ENCODE peak calls at places on chromosomes 11 and 22, in five cellular contexts. One of them, this sample, is unnamed. For H3K9me3, the result is how much of the 10 kb centered on the place peaks cover.

GRCh38 chr11:111353776-111354600 is 25.1 kb downstream of the POU2AF1 start:
- DNase-seq in H1: no peak
- DNase-seq in naive thymus-derived CD4-positive, alpha-beta T cell: no peak
- DNase-seq in CD8-positive, alpha-beta memory T cell: no peak
- DNase-seq in right lobe of liver: no peak
- DNase-seq in this sample: no peak

GRCh38 chr11:76803023-76803422 is 19.9 kb downstream of the TSKU start:
- DNase-seq in CD8-positive, alpha-beta memory T cell: no peak
- DNase-seq in H1: no peak
- DNase-seq in naive thymus-derived CD4-positive, alpha-beta T cell: no peak
- DNase-seq in right lobe of liver: no peak
- DNase-seq in this sample: no peak

GRCh38 chr22:39248254-39248653 is 3.5 kb upstream of the PDGFB start:
- DNase-seq in right lobe of liver: no peak
- DNase-seq in H1: no peak
- DNase-seq in CD8-positive, alpha-beta memory T cell: no peak
- DNase-seq in naive thymus-derived CD4-positive, alpha-beta T cell: no peak
- DNase-seq in this sample: no peak

GRCh38 chr11:101401245-101401644 is 182.6 kb downstream of the TRPC6 start:
- DNase-seq in naive thymus-derived CD4-positive, alpha-beta T cell: no peak
- DNase-seq in H1: no peak
- DNase-seq in right lobe of liver: no peak
- DNase-seq in CD8-positive, alpha-beta memory T cell: no peak
- DNase-seq in this sample: no peak

GRCh38 chr22:36872866-36873498 is 12.2 kb downstream of the NCF4 start:
- DNase-seq in H1: no peak
- DNase-seq in CD8-positive, alpha-beta memory T cell: no peak
- DNase-seq in right lobe of liver: no peak
- DNase-seq in naive thymus-derived CD4-positive, alpha-beta T cell: no peak
- DNase-seq in this sample: no peak

GRCh38 chr22:24516301-24516737 is 21.2 kb downstream of the UPB1 start:
- DNase-seq in CD8-positive, alpha-beta memory T cell: no peak
- DNase-seq in right lobe of liver: no peak
- DNase-seq in H1: no peak
- DNase-seq in naive thymus-derived CD4-positive, alpha-beta T cell: no peak
- DNase-seq in this sample: no peak

GRCh38 chr22:33472462-33473344 is 414.5 kb upstream of the SYN3 start:
- DNase-seq in H1: no peak
- DNase-seq in naive thymus-derived CD4-positive, alpha-beta T cell: no peak
- DNase-seq in right lobe of liver: no peak
- DNase-seq in CD8-positive, alpha-beta memory T cell: no peak
- DNase-seq in this sample: no peak

GRCh38 chr11:127600674-127601073 is 600.1 kb upstream of the KIRREL3 start:
- DNase-seq in naive thymus-derived CD4-positive, alpha-beta T cell: no peak
- DNase-seq in CD8-positive, alpha-beta memory T cell: no peak
- DNase-seq in right lobe of liver: no peak
- DNase-seq in H1: no peak
- DNase-seq in this sample: no peak

GRCh38 chr11:44566559-44566949 is 1.1 kb downstream of the CD82 start:
- DNase-seq in right lobe of liver: no peak
- DNase-seq in CD8-positive, alpha-beta memory T cell: no peak
- DNase-seq in naive thymus-derived CD4-positive, alpha-beta T cell: no peak
- DNase-seq in H1: no peak
- DNase-seq in this sample: no peak

GRCh38 chr22:17734197-17734596 is 40.1 kb downstream of the BID start:
- DNase-seq in CD8-positive, alpha-beta memory T cell: no peak
- DNase-seq in naive thymus-derived CD4-positive, alpha-beta T cell: no peak
- DNase-seq in H1: no peak
- DNase-seq in right lobe of liver: no peak
- DNase-seq in this sample: no peak

GRCh38 chr11:7592706-7593105 is 78.9 kb downstream of the PPFIBP2 start:
- DNase-seq in CD8-positive, alpha-beta memory T cell: no peak
- DNase-seq in right lobe of liver: peak
- DNase-seq in H1: no peak
- DNase-seq in naive thymus-derived CD4-positive, alpha-beta T cell: no peak
- DNase-seq in this sample: no peak

GRCh38 chr22:19085233-19086043 is 36.8 kb downstream of the DGCR2 start:
- DNase-seq in naive thymus-derived CD4-positive, alpha-beta T cell: no peak
- DNase-seq in CD8-positive, alpha-beta memory T cell: no peak
- DNase-seq in right lobe of liver: no peak
- DNase-seq in H1: no peak
- DNase-seq in this sample: no peak

GRCh38 chr11:6116638-6117037 is 9.2 kb downstream of the OR56B4 start:
- DNase-seq in CD8-positive, alpha-beta memory T cell: no peak
- DNase-seq in right lobe of liver: no peak
- DNase-seq in naive thymus-derived CD4-positive, alpha-beta T cell: no peak
- DNase-seq in H1: no peak
- DNase-seq in this sample: no peak

GRCh38 chr11:60957188-60957587 is 5.2 kb upstream of the SLC15A3 start:
- DNase-seq in right lobe of liver: no peak
- DNase-seq in H1: no peak
- DNase-seq in CD8-positive, alpha-beta memory T cell: no peak
- DNase-seq in naive thymus-derived CD4-positive, alpha-beta T cell: no peak
- DNase-seq in this sample: no peak

GRCh38 chr22:17159504-17159951 is 451 bp upstream of the HDHD5 start:
- DNase-seq in CD8-positive, alpha-beta memory T cell: no peak
- DNase-seq in naive thymus-derived CD4-positive, alpha-beta T cell: no peak
- DNase-seq in H1: no peak
- DNase-seq in right lobe of liver: peak
- DNase-seq in this sample: no peak

GRCh38 chr11:116862101-116862637 is 24.7 kb upstream of the APOA1 start:
- DNase-seq in naive thymus-derived CD4-positive, alpha-beta T cell: no peak
- DNase-seq in CD8-positive, alpha-beta memory T cell: no peak
- DNase-seq in right lobe of liver: no peak
- DNase-seq in H1: no peak
- DNase-seq in this sample: no peak

GRCh38 chr22:46071451-46072029 is 78.8 kb upstream of the PPARA start:
- DNase-seq in right lobe of liver: peak
- DNase-seq in CD8-positive, alpha-beta memory T cell: no peak
- DNase-seq in H1: no peak
- DNase-seq in naive thymus-derived CD4-positive, alpha-beta T cell: peak
- DNase-seq in this sample: peak

GRCh38 chr11:68471360-68472340 is 11.1 kb downstream of the PPP6R3 start:
- DNase-seq in naive thymus-derived CD4-positive, alpha-beta T cell: peak
- DNase-seq in CD8-positive, alpha-beta memory T cell: peak
- DNase-seq in right lobe of liver: no peak
- DNase-seq in H1: no peak
- DNase-seq in this sample: no peak

GRCh38 chr11:69817265-69818236 is 1.7 kb downstream of the FGF3 start:
- DNase-seq in naive thymus-derived CD4-positive, alpha-beta T cell: no peak
- DNase-seq in H1: no peak
- DNase-seq in CD8-positive, alpha-beta memory T cell: no peak
- DNase-seq in right lobe of liver: peak
- DNase-seq in this sample: no peak

GRCh38 chr11:6655790-6656580 is at the start of gene DCHS1:
- DNase-seq in right lobe of liver: peak
- DNase-seq in H1: no peak
- DNase-seq in CD8-positive, alpha-beta memory T cell: peak
- DNase-seq in naive thymus-derived CD4-positive, alpha-beta T cell: no peak
- DNase-seq in this sample: no peak

GRCh38 chr11:112343368-112344039 is 82.8 kb upstream of the PLET1 start:
- DNase-seq in H1: no peak
- DNase-seq in right lobe of liver: no peak
- DNase-seq in naive thymus-derived CD4-positive, alpha-beta T cell: no peak
- DNase-seq in CD8-positive, alpha-beta memory T cell: no peak
- DNase-seq in this sample: no peak

GRCh38 chr11:44269369-44270351 is 40.3 kb downstream of the ALX4 start:
- DNase-seq in CD8-positive, alpha-beta memory T cell: no peak
- DNase-seq in right lobe of liver: no peak
- DNase-seq in H1: no peak
- DNase-seq in naive thymus-derived CD4-positive, alpha-beta T cell: no peak
- DNase-seq in this sample: no peak

GRCh38 chr11:32088117-32088941 is 2.5 kb upstream of the RCN1 start:
- DNase-seq in naive thymus-derived CD4-positive, alpha-beta T cell: no peak
- DNase-seq in H1: no peak
- DNase-seq in right lobe of liver: peak
- DNase-seq in CD8-positive, alpha-beta memory T cell: no peak
- DNase-seq in this sample: no peak

GRCh38 chr22:30637701-30638114 is 2.1 kb downstream of the SLC35E4 start:
- DNase-seq in naive thymus-derived CD4-positive, alpha-beta T cell: no peak
- DNase-seq in H1: no peak
- DNase-seq in CD8-positive, alpha-beta memory T cell: no peak
- DNase-seq in right lobe of liver: no peak
- DNase-seq in this sample: no peak

GRCh38 chr11:99199336-99199735 is 178.6 kb downstream of the CNTN5 start:
- DNase-seq in right lobe of liver: peak
- DNase-seq in naive thymus-derived CD4-positive, alpha-beta T cell: no peak
- DNase-seq in H1: no peak
- DNase-seq in CD8-positive, alpha-beta memory T cell: no peak
- DNase-seq in this sample: no peak

GRCh38 chr11:27514558-27514957 is 8.0 kb upstream of the LIN7C start:
- DNase-seq in CD8-positive, alpha-beta memory T cell: no peak
- DNase-seq in naive thymus-derived CD4-positive, alpha-beta T cell: no peak
- DNase-seq in H1: no peak
- DNase-seq in right lobe of liver: peak
- DNase-seq in this sample: no peak

GRCh38 chr11:44564653-44565007 is 833 bp upstream of the CD82 start:
- DNase-seq in H1: no peak
- DNase-seq in right lobe of liver: peak
- DNase-seq in CD8-positive, alpha-beta memory T cell: no peak
- DNase-seq in naive thymus-derived CD4-positive, alpha-beta T cell: no peak
- DNase-seq in this sample: no peak

GRCh38 chr11:71286701-71287643 is 34.6 kb upstream of the SHANK2 start:
- DNase-seq in CD8-positive, alpha-beta memory T cell: no peak
- DNase-seq in H1: no peak
- DNase-seq in naive thymus-derived CD4-positive, alpha-beta T cell: no peak
- DNase-seq in right lobe of liver: peak
- DNase-seq in this sample: no peak

GRCh38 chr11:14499178-14499559 is 442 bp downstream of the COPB1 start:
- DNase-seq in right lobe of liver: peak
- DNase-seq in naive thymus-derived CD4-positive, alpha-beta T cell: no peak
- DNase-seq in H1: no peak
- DNase-seq in CD8-positive, alpha-beta memory T cell: peak
- DNase-seq in this sample: peak

GRCh38 chr22:28440517-28441366 is 238.9 kb downstream of the TTC28 start:
- DNase-seq in CD8-positive, alpha-beta memory T cell: no peak
- DNase-seq in H1: no peak
- DNase-seq in naive thymus-derived CD4-positive, alpha-beta T cell: no peak
- DNase-seq in right lobe of liver: no peak
- DNase-seq in this sample: no peak
- H3K4me3 ChIP-seq in CD8-positive, alpha-beta memory T cell: no peak
- H3K4me3 ChIP-seq in H1: no peak
- H3K4me3 ChIP-seq in naive thymus-derived CD4-positive, alpha-beta T cell: no peak
- H3K4me3 ChIP-seq in right lobe of liver: no peak
- H3K4me3 ChIP-seq in this sample: no peak

DNA sequence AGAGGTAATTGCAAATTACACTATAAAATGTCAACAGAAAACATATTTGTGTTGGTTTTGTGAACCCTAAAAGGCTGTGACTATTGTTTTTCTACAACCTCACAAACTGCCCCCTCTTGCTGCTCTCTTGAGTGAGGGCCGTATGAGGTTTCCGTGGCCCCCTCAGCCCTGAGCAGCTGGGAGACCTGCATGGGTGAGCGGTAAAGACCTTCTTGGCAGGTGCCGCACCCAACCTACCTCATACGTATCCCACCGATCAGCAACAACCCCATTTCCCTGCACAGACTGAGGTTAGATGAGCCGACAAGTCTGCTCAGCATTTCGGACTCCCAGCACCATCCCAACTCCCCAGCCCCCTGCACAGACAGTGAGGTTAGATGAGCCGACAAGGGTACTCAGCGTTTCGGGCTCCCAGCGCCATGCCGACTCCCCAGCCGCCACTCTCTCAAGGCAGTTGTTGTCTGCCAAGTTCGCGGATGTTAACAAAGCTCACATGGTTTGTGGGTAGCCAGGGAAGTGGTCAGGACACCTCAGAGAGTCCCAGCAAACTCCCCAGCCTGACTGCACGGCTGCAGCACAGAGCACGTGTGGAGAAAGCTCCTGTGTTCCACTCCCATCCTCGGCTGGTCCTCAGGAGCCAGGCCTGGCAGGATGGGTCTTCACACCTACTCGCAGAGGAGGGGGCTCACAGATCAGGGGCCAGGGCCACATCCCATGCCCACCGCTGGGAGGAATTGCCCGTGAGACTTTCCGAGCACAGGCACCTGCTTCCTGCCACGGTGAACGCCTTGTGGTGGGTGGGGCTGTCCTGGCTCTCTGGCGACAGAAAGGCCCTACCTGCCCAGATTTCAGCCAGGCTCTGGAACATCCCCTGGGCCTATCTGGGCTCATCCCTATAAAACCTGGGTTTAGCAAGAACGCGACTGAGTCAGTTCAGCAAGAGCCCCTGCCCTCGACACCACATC is 502.9 kb downstream of the BRD1 start:
- DNase-seq in H1: no peak
- DNase-seq in naive thymus-derived CD4-positive, alpha-beta T cell: no peak
- DNase-seq in right lobe of liver: peak
- DNase-seq in CD8-positive, alpha-beta memory T cell: no peak
- DNase-seq in this sample: peak
- H3K9me3 ChIP-seq in H1: under half
- H3K9me3 ChIP-seq in naive thymus-derived CD4-positive, alpha-beta T cell: under half
- H3K9me3 ChIP-seq in right lobe of liver: under half
- H3K9me3 ChIP-seq in CD8-positive, alpha-beta memory T cell: under half
- H3K9me3 ChIP-seq in this sample: under half

GRCh38 chr22:42065408-42066132 is 5.0 kb downstream of the NAGA start:
- DNase-seq in right lobe of liver: no peak
- DNase-seq in H1: no peak
- DNase-seq in naive thymus-derived CD4-positive, alpha-beta T cell: no peak
- DNase-seq in CD8-positive, alpha-beta memory T cell: no peak
- DNase-seq in this sample: no peak

GRCh38 chr22:42062506-42063190 is 8.0 kb downstream of the NAGA start:
- DNase-seq in right lobe of liver: no peak
- DNase-seq in H1: no peak
- DNase-seq in naive thymus-derived CD4-positive, alpha-beta T cell: no peak
- DNase-seq in CD8-positive, alpha-beta memory T cell: no peak
- DNase-seq in this sample: no peak

GRCh38 chr22:42066937-42067336 is 3.7 kb downstream of the NAGA start:
- DNase-seq in naive thymus-derived CD4-positive, alpha-beta T cell: no peak
- DNase-seq in H1: no peak
- DNase-seq in CD8-positive, alpha-beta memory T cell: no peak
- DNase-seq in right lobe of liver: no peak
- DNase-seq in this sample: no peak

GRCh38 chr22:42066133-42066761 is 4.4 kb downstream of the NAGA start:
- DNase-seq in right lobe of liver: no peak
- DNase-seq in CD8-positive, alpha-beta memory T cell: no peak
- DNase-seq in H1: no peak
- DNase-seq in naive thymus-derived CD4-positive, alpha-beta T cell: no peak
- DNase-seq in this sample: no peak

DNA sequence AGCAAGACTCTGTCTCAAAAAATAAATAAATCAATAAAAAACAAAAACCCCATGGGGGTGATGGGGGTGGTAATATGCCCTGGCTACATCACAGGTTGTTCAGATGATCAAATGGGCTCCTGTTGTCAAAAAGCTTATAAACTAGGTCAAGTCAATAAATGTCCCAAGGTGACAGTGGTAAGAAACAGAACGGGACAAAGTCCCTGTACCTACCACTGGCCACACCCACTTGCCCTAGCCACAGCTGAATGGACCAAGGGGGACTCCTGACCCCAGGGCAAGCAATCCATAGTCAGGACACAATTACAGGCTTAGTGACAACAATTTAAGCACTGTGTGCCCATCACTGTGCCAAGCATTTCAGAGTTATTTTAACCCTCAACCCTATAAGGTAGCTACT is 6.0 kb downstream of the NAGA start:
- DNase-seq in right lobe of liver: no peak
- DNase-seq in H1: no peak
- DNase-seq in CD8-positive, alpha-beta memory T cell: no peak
- DNase-seq in naive thymus-derived CD4-positive, alpha-beta T cell: no peak
- DNase-seq in this sample: peak
- H3K4me3 ChIP-seq in right lobe of liver: no peak
- H3K4me3 ChIP-seq in H1: no peak
- H3K4me3 ChIP-seq in CD8-positive, alpha-beta memory T cell: no peak
- H3K4me3 ChIP-seq in naive thymus-derived CD4-positive, alpha-beta T cell: no peak
- H3K4me3 ChIP-seq in this sample: no peak

GRCh38 chr22:49186756-49187155 is 640.9 kb downstream of the BRD1 start:
- DNase-seq in naive thymus-derived CD4-positive, alpha-beta T cell: no peak
- DNase-seq in CD8-positive, alpha-beta memory T cell: no peak
- DNase-seq in H1: no peak
- DNase-seq in right lobe of liver: no peak
- DNase-seq in this sample: no peak
- H3K9me3 ChIP-seq in naive thymus-derived CD4-positive, alpha-beta T cell: under half
- H3K9me3 ChIP-seq in CD8-positive, alpha-beta memory T cell: under half
- H3K9me3 ChIP-seq in H1: under half
- H3K9me3 ChIP-seq in right lobe of liver: under half
- H3K9me3 ChIP-seq in this sample: under half